ENCODE peak calls at places on chromosomes 7 and 10, in six cellular contexts. One of them, this sample, is unnamed.
A peak's percentile ranks its signal among the peaks of the same experiment; 100 is the strongest.

GRCh38 chr7:151409555-151410404 is at the start of gene WDR86:
- DNase-seq in HepG2: no peak
- DNase-seq in GM12878: no peak
- DNase-seq in K562: no peak
- DNase-seq in HCT116: no peak
- DNase-seq in H1: no peak
- DNase-seq in this sample: no peak

GRCh38 chr7:84637568-84638338 is 443.2 kb upstream of the SEMA3A start:
- DNase-seq in HepG2: no peak
- DNase-seq in GM12878: no peak
- DNase-seq in K562: no peak
- DNase-seq in HCT116: no peak
- DNase-seq in H1: no peak
- DNase-seq in this sample: peak; percentile 30

GRCh38 chr10:72015868-72016267 is 51.7 kb downstream of the CHST3 start:
- DNase-seq in HepG2: no peak
- DNase-seq in GM12878: no peak
- DNase-seq in K562: no peak
- DNase-seq in HCT116: no peak
- DNase-seq in H1: no peak
- DNase-seq in this sample: no peak

GRCh38 chr7:45874408-45875131 is 1.7 kb upstream of the CCDC201 start:
- DNase-seq in HepG2: peak; percentile 58
- DNase-seq in GM12878: no peak
- DNase-seq in K562: no peak
- DNase-seq in HCT116: no peak
- DNase-seq in H1: no peak
- DNase-seq in this sample: no peak

GRCh38 chr10:88968316-88968882 is 15.8 kb upstream of the ACTA2 start:
- DNase-seq in HepG2: no peak
- DNase-seq in GM12878: no peak
- DNase-seq in K562: no peak
- DNase-seq in HCT116: no peak
- DNase-seq in H1: no peak
- DNase-seq in this sample: no peak

GRCh38 chr10:96964131-96964530 is 132.0 kb downstream of the LCOR start:
- DNase-seq in HepG2: no peak
- DNase-seq in GM12878: no peak
- DNase-seq in K562: no peak
- DNase-seq in HCT116: no peak
- DNase-seq in H1: no peak
- DNase-seq in this sample: no peak

GRCh38 chr10:71279590-71280170 is 39.4 kb upstream of the SLC29A3 start:
- DNase-seq in HepG2: no peak
- DNase-seq in GM12878: no peak
- DNase-seq in K562: no peak
- DNase-seq in HCT116: no peak
- DNase-seq in H1: no peak
- DNase-seq in this sample: no peak

GRCh38 chr10:103714232-103714891 is 141.0 kb downstream of the SH3PXD2A start:
- DNase-seq in HepG2: peak; percentile 59
- DNase-seq in GM12878: no peak
- DNase-seq in K562: no peak
- DNase-seq in HCT116: no peak
- DNase-seq in H1: no peak
- DNase-seq in this sample: no peak

GRCh38 chr10:84537447-84537931 is 209.1 kb downstream of the CCSER2 start:
- DNase-seq in HepG2: peak; percentile 49
- DNase-seq in GM12878: no peak
- DNase-seq in K562: peak; percentile 89
- DNase-seq in HCT116: peak; percentile 40
- DNase-seq in H1: no peak
- DNase-seq in this sample: peak; percentile 39

GRCh38 chr10:106078796-106079576 is 1085.5 kb downstream of the SORCS1 start:
- DNase-seq in HepG2: no peak
- DNase-seq in GM12878: no peak
- DNase-seq in K562: no peak
- DNase-seq in HCT116: no peak
- DNase-seq in H1: no peak
- DNase-seq in this sample: no peak

GRCh38 chr10:89869180-89869579 is 167.8 kb downstream of the KIF20B start:
- DNase-seq in HepG2: no peak
- DNase-seq in GM12878: no peak
- DNase-seq in K562: no peak
- DNase-seq in HCT116: no peak
- DNase-seq in H1: no peak
- DNase-seq in this sample: no peak

GRCh38 chr10:12513775-12514663 is 164.7 kb downstream of the CAMK1D start:
- DNase-seq in HepG2: no peak
- DNase-seq in GM12878: no peak
- DNase-seq in K562: no peak
- DNase-seq in HCT116: no peak
- DNase-seq in H1: no peak
- DNase-seq in this sample: no peak

GRCh38 chr10:88890681-88891371 is 10.8 kb downstream of the STAMBPL1 start:
- DNase-seq in HepG2: no peak
- DNase-seq in GM12878: no peak
- DNase-seq in K562: no peak
- DNase-seq in HCT116: no peak
- DNase-seq in H1: no peak
- DNase-seq in this sample: no peak

GRCh38 chr10:1132584-1132983 is 76.4 kb downstream of the WDR37 start:
- DNase-seq in HepG2: no peak
- DNase-seq in GM12878: no peak
- DNase-seq in K562: no peak
- DNase-seq in HCT116: no peak
- DNase-seq in H1: no peak
- DNase-seq in this sample: no peak

GRCh38 chr7:32073533-32073932 is 3.3 kb upstream of the PDE1C start:
- DNase-seq in HepG2: no peak
- DNase-seq in GM12878: no peak
- DNase-seq in K562: no peak
- DNase-seq in HCT116: no peak
- DNase-seq in H1: no peak
- DNase-seq in this sample: no peak

GRCh38 chr10:93160829-93161228 is 87.1 kb downstream of the CYP26A1 start:
- DNase-seq in HepG2: no peak
- DNase-seq in GM12878: no peak
- DNase-seq in K562: no peak
- DNase-seq in HCT116: no peak
- DNase-seq in H1: no peak
- DNase-seq in this sample: no peak

GRCh38 chr10:27360581-27361172 is 120.1 kb upstream of the ACBD5 start:
- DNase-seq in HepG2: peak; percentile 64
- DNase-seq in GM12878: peak; percentile 62
- DNase-seq in K562: peak; percentile 67
- DNase-seq in HCT116: peak; percentile 68
- DNase-seq in H1: peak; percentile 31
- DNase-seq in this sample: peak; percentile 77

GRCh38 chr7:120486164-120486563 is 213.2 kb downstream of the KCND2 start:
- DNase-seq in HepG2: no peak
- DNase-seq in GM12878: no peak
- DNase-seq in K562: no peak
- DNase-seq in HCT116: no peak
- DNase-seq in H1: no peak
- DNase-seq in this sample: no peak

GRCh38 chr10:2329082-2329481 is 591.8 kb upstream of the ADARB2 start:
- DNase-seq in HepG2: no peak
- DNase-seq in GM12878: no peak
- DNase-seq in K562: no peak
- DNase-seq in HCT116: no peak
- DNase-seq in H1: no peak
- DNase-seq in this sample: no peak

GRCh38 chr10:3770611-3771110 is 14.3 kb downstream of the KLF6 start:
- DNase-seq in HepG2: no peak
- DNase-seq in GM12878: no peak
- DNase-seq in K562: no peak
- DNase-seq in HCT116: no peak
- DNase-seq in H1: no peak
- DNase-seq in this sample: no peak

GRCh38 chr10:47278152-47278473 is 21.9 kb upstream of the GDF10 start:
- DNase-seq in HepG2: no peak
- DNase-seq in GM12878: no peak
- DNase-seq in K562: no peak
- DNase-seq in HCT116: no peak
- DNase-seq in H1: no peak
- DNase-seq in this sample: no peak

GRCh38 chr7:155422151-155422550 is 35.8 kb upstream of the EN2 start:
- DNase-seq in HepG2: no peak
- DNase-seq in GM12878: no peak
- DNase-seq in K562: no peak
- DNase-seq in HCT116: no peak
- DNase-seq in H1: no peak
- DNase-seq in this sample: no peak

GRCh38 chr7:108358553-108358952 is 97.7 kb downstream of the NRCAM start:
- DNase-seq in HepG2: peak; percentile 98
- DNase-seq in GM12878: no peak
- DNase-seq in K562: no peak
- DNase-seq in HCT116: no peak
- DNase-seq in H1: peak; percentile 46
- DNase-seq in this sample: peak; percentile 36

GRCh38 chr10:96287392-96288105 is 16.2 kb upstream of the BLNK start:
- DNase-seq in HepG2: peak; percentile 72
- DNase-seq in GM12878: peak; percentile 93
- DNase-seq in K562: no peak
- DNase-seq in HCT116: no peak
- DNase-seq in H1: no peak
- DNase-seq in this sample: no peak

GRCh38 chr10:79274279-79275104 is 72.8 kb upstream of the PPIF start:
- DNase-seq in HepG2: no peak
- DNase-seq in GM12878: no peak
- DNase-seq in K562: no peak
- DNase-seq in HCT116: no peak
- DNase-seq in H1: no peak
- DNase-seq in this sample: no peak

GRCh38 chr10:78687616-78688015 is 381.1 kb upstream of the ZMIZ1 start:
- DNase-seq in HepG2: no peak
- DNase-seq in GM12878: no peak
- DNase-seq in K562: no peak
- DNase-seq in HCT116: no peak
- DNase-seq in H1: no peak
- DNase-seq in this sample: no peak

GRCh38 chr10:25231751-25232150 is 57.0 kb downstream of the GPR158 start:
- DNase-seq in HepG2: no peak
- DNase-seq in GM12878: no peak
- DNase-seq in K562: no peak
- DNase-seq in HCT116: no peak
- DNase-seq in H1: no peak
- DNase-seq in this sample: no peak

GRCh38 chr10:25232229-25232628 is 57.4 kb downstream of the GPR158 start:
- DNase-seq in HepG2: no peak
- DNase-seq in GM12878: no peak
- DNase-seq in K562: no peak
- DNase-seq in HCT116: no peak
- DNase-seq in H1: no peak
- DNase-seq in this sample: no peak

GRCh38 chr10:25222085-25222660 is 47.4 kb downstream of the GPR158 start:
- DNase-seq in HepG2: no peak
- DNase-seq in GM12878: no peak
- DNase-seq in K562: no peak
- DNase-seq in HCT116: no peak
- DNase-seq in H1: no peak
- DNase-seq in this sample: no peak

DNA sequence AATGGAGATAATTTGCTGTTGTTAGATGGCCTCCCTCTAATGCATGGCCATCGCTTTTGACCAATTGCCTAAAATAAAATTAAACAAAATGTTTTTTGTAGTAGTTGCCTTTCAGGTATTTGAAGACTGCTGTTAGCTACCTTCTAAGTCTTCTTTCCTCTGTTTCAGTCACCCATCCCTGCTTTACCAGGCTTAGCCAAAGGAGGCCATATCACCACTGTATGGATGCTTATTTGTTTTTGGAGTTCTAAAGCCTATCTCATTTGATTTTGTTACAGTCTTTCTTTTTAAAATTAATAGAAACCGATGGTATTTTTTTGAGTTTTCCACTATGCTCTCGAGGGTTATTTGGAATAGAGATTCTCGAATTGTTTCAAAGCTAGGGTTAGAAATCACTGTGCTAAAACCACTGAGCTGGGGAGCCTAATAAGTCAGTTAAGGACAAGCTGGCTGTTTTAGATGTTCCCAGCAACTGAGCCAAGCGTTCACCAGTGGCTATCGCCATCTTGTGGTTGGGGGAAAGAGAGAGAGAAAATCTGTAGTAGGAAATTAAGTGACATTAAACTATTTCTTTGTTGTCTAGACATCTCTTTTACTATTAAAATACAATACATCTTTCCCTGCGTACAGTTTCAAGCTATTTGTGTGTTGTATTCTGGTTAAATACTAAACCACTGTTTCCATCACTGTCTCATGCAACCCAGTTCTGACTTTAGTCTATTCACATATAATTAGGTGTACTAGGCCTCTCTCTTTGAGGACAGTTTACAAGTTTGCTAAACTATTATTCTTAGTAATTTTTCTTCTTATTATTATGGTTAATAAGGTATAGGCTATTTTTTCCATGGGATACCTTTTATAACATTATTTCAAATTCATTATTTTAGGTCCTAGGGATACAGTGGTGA is 52.2 kb downstream of the GPR158 start:
- DNase-seq in HepG2: peak; percentile 21
- DNase-seq in GM12878: peak; percentile 4
- DNase-seq in K562: peak; percentile 9
- DNase-seq in HCT116: peak; percentile 48
- DNase-seq in H1: peak; percentile 17
- DNase-seq in this sample: peak; percentile 44
- TF ChIP-seq ZNF274 in HepG2: no peak
- TF ChIP-seq ZNF274 in GM12878: no peak
- TF ChIP-seq ZNF274 in K562: no peak
- TF ChIP-seq ZNF274 in HCT116: no peak
- TF ChIP-seq ZNF274 in H1: no peak
- TF ChIP-seq ZNF274 in this sample: no peak

GRCh38 chr7:113010377-113010776 is 76.2 kb downstream of the GPR85 start:
- DNase-seq in HepG2: no peak
- DNase-seq in GM12878: no peak
- DNase-seq in K562: no peak
- DNase-seq in HCT116: no peak
- DNase-seq in H1: no peak
- DNase-seq in this sample: no peak
- TF ChIP-seq ZNF274 in HepG2: no peak
- TF ChIP-seq ZNF274 in GM12878: no peak
- TF ChIP-seq ZNF274 in K562: no peak
- TF ChIP-seq ZNF274 in HCT116: no peak
- TF ChIP-seq ZNF274 in H1: no peak
- TF ChIP-seq ZNF274 in this sample: no peak

GRCh38 chr10:7121154-7121797 is 289.6 kb downstream of the SFMBT2 start:
- DNase-seq in HepG2: peak; percentile 27
- DNase-seq in GM12878: no peak
- DNase-seq in K562: peak; percentile 77
- DNase-seq in HCT116: peak; percentile 8
- DNase-seq in H1: peak; percentile 15
- DNase-seq in this sample: peak; percentile 39
- TF ChIP-seq ZNF274 in HepG2: no peak
- TF ChIP-seq ZNF274 in GM12878: no peak
- TF ChIP-seq ZNF274 in K562: no peak
- TF ChIP-seq ZNF274 in HCT116: no peak
- TF ChIP-seq ZNF274 in H1: no peak
- TF ChIP-seq ZNF274 in this sample: no peak

DNA sequence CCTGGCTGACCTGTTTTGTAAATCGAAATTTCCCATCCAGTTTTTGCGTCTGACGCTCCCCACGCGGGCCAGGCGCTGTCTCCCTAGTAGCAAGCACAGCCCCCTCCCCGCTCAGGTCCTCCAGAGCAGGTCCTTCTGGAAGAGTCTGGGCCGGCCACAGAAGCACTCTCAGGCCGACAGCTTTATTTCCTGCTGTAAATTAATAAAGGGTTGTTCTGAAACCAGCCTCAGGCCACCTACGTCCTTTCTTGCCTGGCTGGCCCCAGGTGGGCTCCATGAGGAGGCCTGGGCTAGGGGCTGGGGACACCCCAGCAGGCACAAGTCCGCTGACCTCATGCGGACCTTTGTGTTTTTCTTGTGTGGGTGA is 35.2 kb downstream of the CAMK2B start:
- DNase-seq in HepG2: no peak
- DNase-seq in GM12878: no peak
- DNase-seq in K562: no peak
- DNase-seq in HCT116: no peak
- DNase-seq in H1: no peak
- DNase-seq in this sample: no peak
- TF ChIP-seq ZNF274 in HepG2: no peak
- TF ChIP-seq ZNF274 in GM12878: no peak
- TF ChIP-seq ZNF274 in K562: no peak
- TF ChIP-seq ZNF274 in HCT116: no peak
- TF ChIP-seq ZNF274 in H1: no peak
- TF ChIP-seq ZNF274 in this sample: no peak

This sample was measured in NT2/D1.